ENCODE peak calls at places on chromosomes 13 and 19, in four cellular contexts. One of them, this sample, is unnamed.

GRCh38 chr13:112893570-112894422 is 75.2 kb upstream of the MCF2L start:
- DNase-seq in stimulated activated CD4-positive, alpha-beta T cell treated with anti-CD3 and anti-CD28 coated beads, Interleukin-1b, Interleukin-23, amount 100 ng/mL, for 24 hours: no peak
- DNase-seq in AG10803: no peak
- DNase-seq in mammary epithelial cell: no peak
- DNase-seq in this sample: no peak

GRCh38 chr19:6233827-6234511 is 45.8 kb downstream of the MLLT1 start:
- DNase-seq in mammary epithelial cell: no peak
- DNase-seq in stimulated activated CD4-positive, alpha-beta T cell treated with anti-CD3 and anti-CD28 coated beads, Interleukin-1b, Interleukin-23, amount 100 ng/mL, for 24 hours: no peak
- DNase-seq in AG10803: peak
- DNase-seq in this sample: no peak

GRCh38 chr13:45325806-45326205 is 15.2 kb downstream of the TPT1 start:
- DNase-seq in stimulated activated CD4-positive, alpha-beta T cell treated with anti-CD3 and anti-CD28 coated beads, Interleukin-1b, Interleukin-23, amount 100 ng/mL, for 24 hours: no peak
- DNase-seq in mammary epithelial cell: peak
- DNase-seq in AG10803: peak
- DNase-seq in this sample: peak

GRCh38 chr19:12938536-12939291 is at the start of gene CALR:
- DNase-seq in AG10803: peak
- DNase-seq in mammary epithelial cell: peak
- DNase-seq in stimulated activated CD4-positive, alpha-beta T cell treated with anti-CD3 and anti-CD28 coated beads, Interleukin-1b, Interleukin-23, amount 100 ng/mL, for 24 hours: no peak
- DNase-seq in this sample: no peak

GRCh38 chr13:39870197-39870746 is 214.8 kb downstream of the COG6 start:
- DNase-seq in AG10803: peak
- DNase-seq in mammary epithelial cell: no peak
- DNase-seq in stimulated activated CD4-positive, alpha-beta T cell treated with anti-CD3 and anti-CD28 coated beads, Interleukin-1b, Interleukin-23, amount 100 ng/mL, for 24 hours: no peak
- DNase-seq in this sample: no peak

GRCh38 chr13:33446821-33447481 is 161.4 kb upstream of the STARD13 start:
- DNase-seq in AG10803: peak
- DNase-seq in stimulated activated CD4-positive, alpha-beta T cell treated with anti-CD3 and anti-CD28 coated beads, Interleukin-1b, Interleukin-23, amount 100 ng/mL, for 24 hours: no peak
- DNase-seq in mammary epithelial cell: peak
- DNase-seq in this sample: peak

GRCh38 chr19:6186435-6186834 is 51.0 kb downstream of the ACSBG2 start:
- DNase-seq in mammary epithelial cell: no peak
- DNase-seq in stimulated activated CD4-positive, alpha-beta T cell treated with anti-CD3 and anti-CD28 coated beads, Interleukin-1b, Interleukin-23, amount 100 ng/mL, for 24 hours: no peak
- DNase-seq in AG10803: no peak
- DNase-seq in this sample: no peak

GRCh38 chr19:45911291-45911690 is 3.3 kb downstream of the NANOS2 start:
- DNase-seq in stimulated activated CD4-positive, alpha-beta T cell treated with anti-CD3 and anti-CD28 coated beads, Interleukin-1b, Interleukin-23, amount 100 ng/mL, for 24 hours: no peak
- DNase-seq in AG10803: no peak
- DNase-seq in mammary epithelial cell: no peak
- DNase-seq in this sample: no peak

GRCh38 chr13:37109080-37109678 is 3.7 kb upstream of the CSNK1A1L start:
- DNase-seq in mammary epithelial cell: peak
- DNase-seq in AG10803: peak
- DNase-seq in stimulated activated CD4-positive, alpha-beta T cell treated with anti-CD3 and anti-CD28 coated beads, Interleukin-1b, Interleukin-23, amount 100 ng/mL, for 24 hours: no peak
- DNase-seq in this sample: peak

GRCh38 chr19:32751066-32751465 is 31.5 kb downstream of the TDRD12 start:
- DNase-seq in stimulated activated CD4-positive, alpha-beta T cell treated with anti-CD3 and anti-CD28 coated beads, Interleukin-1b, Interleukin-23, amount 100 ng/mL, for 24 hours: no peak
- DNase-seq in mammary epithelial cell: no peak
- DNase-seq in AG10803: no peak
- DNase-seq in this sample: no peak

GRCh38 chr19:32397736-32398135 is 7.8 kb upstream of the DPY19L3 start:
- DNase-seq in AG10803: peak
- DNase-seq in stimulated activated CD4-positive, alpha-beta T cell treated with anti-CD3 and anti-CD28 coated beads, Interleukin-1b, Interleukin-23, amount 100 ng/mL, for 24 hours: no peak
- DNase-seq in mammary epithelial cell: peak
- DNase-seq in this sample: peak

GRCh38 chr13:20064128-20064527 is 96.7 kb downstream of the GJA3 start:
- DNase-seq in mammary epithelial cell: peak
- DNase-seq in stimulated activated CD4-positive, alpha-beta T cell treated with anti-CD3 and anti-CD28 coated beads, Interleukin-1b, Interleukin-23, amount 100 ng/mL, for 24 hours: no peak
- DNase-seq in AG10803: no peak
- DNase-seq in this sample: no peak

GRCh38 chr13:44362394-44363040 is 11.1 kb upstream of the SERP2 start:
- DNase-seq in mammary epithelial cell: no peak
- DNase-seq in AG10803: no peak
- DNase-seq in stimulated activated CD4-positive, alpha-beta T cell treated with anti-CD3 and anti-CD28 coated beads, Interleukin-1b, Interleukin-23, amount 100 ng/mL, for 24 hours: no peak
- DNase-seq in this sample: no peak

GRCh38 chr19:4570916-4571304 is 11.4 kb upstream of the SEMA6B start:
- DNase-seq in stimulated activated CD4-positive, alpha-beta T cell treated with anti-CD3 and anti-CD28 coated beads, Interleukin-1b, Interleukin-23, amount 100 ng/mL, for 24 hours: no peak
- DNase-seq in mammary epithelial cell: no peak
- DNase-seq in AG10803: no peak
- DNase-seq in this sample: no peak

GRCh38 chr19:50361290-50362029 is 4.0 kb downstream of the NAPSA start:
- DNase-seq in AG10803: no peak
- DNase-seq in stimulated activated CD4-positive, alpha-beta T cell treated with anti-CD3 and anti-CD28 coated beads, Interleukin-1b, Interleukin-23, amount 100 ng/mL, for 24 hours: no peak
- DNase-seq in mammary epithelial cell: no peak
- DNase-seq in this sample: no peak

GRCh38 chr13:74770361-74770760 is 636.2 kb upstream of the KLF12 start:
- DNase-seq in stimulated activated CD4-positive, alpha-beta T cell treated with anti-CD3 and anti-CD28 coated beads, Interleukin-1b, Interleukin-23, amount 100 ng/mL, for 24 hours: no peak
- DNase-seq in mammary epithelial cell: peak
- DNase-seq in AG10803: peak
- DNase-seq in this sample: peak

GRCh38 chr13:20193924-20194631 is 1.3 kb upstream of the GJB2 start:
- DNase-seq in stimulated activated CD4-positive, alpha-beta T cell treated with anti-CD3 and anti-CD28 coated beads, Interleukin-1b, Interleukin-23, amount 100 ng/mL, for 24 hours: no peak
- DNase-seq in mammary epithelial cell: peak
- DNase-seq in AG10803: no peak
- DNase-seq in this sample: peak

GRCh38 chr13:32956595-32956933 is 59.7 kb upstream of the KL start:
- DNase-seq in stimulated activated CD4-positive, alpha-beta T cell treated with anti-CD3 and anti-CD28 coated beads, Interleukin-1b, Interleukin-23, amount 100 ng/mL, for 24 hours: no peak
- DNase-seq in mammary epithelial cell: no peak
- DNase-seq in AG10803: peak
- DNase-seq in this sample: no peak

GRCh38 chr13:37340911-37341670 is 235.6 kb upstream of the CSNK1A1L start:
- DNase-seq in stimulated activated CD4-positive, alpha-beta T cell treated with anti-CD3 and anti-CD28 coated beads, Interleukin-1b, Interleukin-23, amount 100 ng/mL, for 24 hours: no peak
- DNase-seq in mammary epithelial cell: no peak
- DNase-seq in AG10803: no peak
- DNase-seq in this sample: no peak

GRCh38 chr13:44969858-44970484 is 19.3 kb downstream of the NUFIP1 start:
- DNase-seq in stimulated activated CD4-positive, alpha-beta T cell treated with anti-CD3 and anti-CD28 coated beads, Interleukin-1b, Interleukin-23, amount 100 ng/mL, for 24 hours: no peak
- DNase-seq in mammary epithelial cell: peak
- DNase-seq in AG10803: peak
- DNase-seq in this sample: peak

GRCh38 chr13:88136098-88136790 is 465.1 kb downstream of the SLITRK5 start:
- DNase-seq in stimulated activated CD4-positive, alpha-beta T cell treated with anti-CD3 and anti-CD28 coated beads, Interleukin-1b, Interleukin-23, amount 100 ng/mL, for 24 hours: no peak
- DNase-seq in mammary epithelial cell: no peak
- DNase-seq in AG10803: no peak
- DNase-seq in this sample: no peak

GRCh38 chr19:6947745-6948144 is 60.4 kb downstream of the ADGRE1 start:
- DNase-seq in AG10803: peak
- DNase-seq in mammary epithelial cell: no peak
- DNase-seq in stimulated activated CD4-positive, alpha-beta T cell treated with anti-CD3 and anti-CD28 coated beads, Interleukin-1b, Interleukin-23, amount 100 ng/mL, for 24 hours: peak
- DNase-seq in this sample: peak